ENCODE peak calls at places on chromosomes 2 and 18, in ten cellular contexts. O is colonic mucosa; J is central memory CD4-positive, alpha-beta T cell; Q is right atrium auricular region; K is germinal center; I is HepG2; R is amniotic stem cell; N is NCI-H1417; A is Jurkat, Clone E6-1; S is natural killer cell treated with Interleukin-12 subunit alpha and Interleukin-12 subunit beta and Interleukin-15 and Interleukin-18, amount 100 ng/mL, for 72 hours. M is an unnamed sample.

GRCh38 chr2:102505290-102505689 is 32.3 kb downstream of the SLC9A4 start:
- DNase-seq in O (peak), J (no peak), Q (no peak), K (no peak), I (no peak), R (no peak), N (peak), A (no peak), S (no peak), M (no peak)

GRCh38 chr2:38712871-38713270 is 38.3 kb downstream of the SRSF7 start:
- DNase-seq in O (no peak), J (no peak), Q (no peak), K (no peak), I (no peak), R (no peak), N (no peak), A (no peak), S (no peak), M (no peak)

GRCh38 chr18:1914489-1914888 is 656.8 kb downstream of the METTL4 start:
- DNase-seq in O (no peak), J (no peak), Q (no peak), K (no peak), I (peak), R (no peak), N (peak), A (peak), S (no peak), M (no peak)

GRCh38 chr2:46226620-46227019 is 70.6 kb upstream of the EPAS1 start:
- DNase-seq in O (no peak), J (no peak), Q (no peak), K (no peak), I (no peak), R (no peak), N (no peak), A (no peak), S (no peak), M (no peak)

GRCh38 chr18:23204589-23205235 is 69.4 kb downstream of the CABLES1 start:
- DNase-seq in O (no peak), J (no peak), Q (no peak), K (no peak), I (no peak), R (no peak), N (no peak), A (no peak), S (no peak), M (no peak)

GRCh38 chr2:6877402-6878305 is at the start of gene RSAD2:
- DNase-seq in O (peak), J (peak), Q (no peak), K (peak), I (peak), R (peak), N (peak), A (peak), S (no peak), M (no peak)

GRCh38 chr2:129438501-129439057 is 540.9 kb upstream of the RAB6C start:
- DNase-seq in O (no peak), J (no peak), Q (no peak), K (no peak), I (no peak), R (no peak), N (no peak), A (no peak), S (no peak), M (no peak)

GRCh38 chr2:166334800-166335199 is 40.9 kb downstream of the SCN9A start:
- DNase-seq in O (no peak), J (no peak), Q (no peak), K (no peak), I (peak), R (no peak), N (peak), A (no peak), S (no peak), M (no peak)

GRCh38 chr18:63848159-63848558 is 39.3 kb upstream of the SERPINB2 start:
- DNase-seq in O (no peak), J (no peak), Q (no peak), K (no peak), I (peak), R (no peak), N (peak), A (peak), S (no peak), M (no peak)

GRCh38 chr2:111049792-111050640 is 70.7 kb upstream of the BCL2L11 start:
- DNase-seq in O (peak), J (no peak), Q (peak), K (peak), I (peak), R (no peak), N (no peak), A (peak), S (no peak), M (no peak)

GRCh38 chr2:75729861-75730260 is 19.1 kb upstream of the GCFC2 start:
- DNase-seq in O (no peak), J (no peak), Q (no peak), K (no peak), I (peak), R (no peak), N (peak), A (no peak), S (no peak), M (no peak)

GRCh38 chr2:144886847-144887246 is 366.9 kb upstream of the ZEB2 start:
- DNase-seq in O (peak), J (no peak), Q (peak), K (no peak), I (no peak), R (no peak), N (no peak), A (no peak), S (no peak), M (peak)

M was measured in coronary artery.